ENCODE peak calls at places on chromosomes 5 and 9, in five cellular contexts. J is NCI-H1694; Z is thyroid gland; G is Calu3; X is stimulated activated CD4-positive, alpha-beta T cell treated with anti-CD3 and anti-CD28 coated beads, TNF-alpha, amount 100 ng/mL, for 1 hour. F is an unnamed sample.

GRCh38 chr9:124133752-124134151 is 122.2 kb downstream of the LHX2 start:
- DNase-seq in J (no peak), Z (no peak), G (peak), X (no peak), F (no peak)

GRCh38 chr9:126872516-126872915 is 12.1 kb downstream of the ZBTB34 start:
- DNase-seq in J (no peak), Z (no peak), G (no peak), X (no peak), F (no peak)

GRCh38 chr9:114054191-114054690 is 23.9 kb downstream of the AMBP start:
- DNase-seq in J (no peak), Z (no peak), G (no peak), X (no peak), F (no peak)

GRCh38 chr5:86108825-86109224 is 508.9 kb upstream of the COX7C start:
- DNase-seq in J (no peak), Z (no peak), G (no peak), X (no peak), F (no peak)

GRCh38 chr5:149581931-149582768 is 852 bp downstream of the ARHGEF37 start:
- DNase-seq in J (no peak), Z (no peak), G (no peak), X (no peak), F (peak)

GRCh38 chr5:74464512-74465209 is 175.9 kb downstream of the ENC1 start:
- DNase-seq in J (no peak), Z (no peak), G (no peak), X (no peak), F (no peak)

GRCh38 chr9:137429974-137430722 is 7.0 kb downstream of the NOXA1 start:
- DNase-seq in J (no peak), Z (no peak), G (no peak), X (no peak), F (no peak)

GRCh38 chr5:91848453-91848852 is 465.3 kb upstream of the ARRDC3 start:
- DNase-seq in J (no peak), Z (no peak), G (no peak), X (no peak), F (no peak)

GRCh38 chr5:150529147-150529546 is 21.2 kb downstream of the NDST1 start:
- DNase-seq in J (no peak), Z (no peak), G (no peak), X (no peak), F (no peak)

GRCh38 chr5:116810937-116811336 is 236.3 kb upstream of the SEMA6A start:
- DNase-seq in J (no peak), Z (no peak), G (no peak), X (no peak), F (no peak)

GRCh38 chr5:142819292-142819691 is 49.1 kb downstream of the ARHGAP26 start:
- DNase-seq in J (no peak), Z (peak), G (peak), X (no peak), F (no peak)

GRCh38 chr9:16593746-16594145 is 276.7 kb downstream of the BNC2 start:
- DNase-seq in J (no peak), Z (no peak), G (no peak), X (no peak), F (no peak)

GRCh38 chr5:103434057-103434456 is 128.5 kb downstream of the NUDT12 start:
- DNase-seq in J (no peak), Z (no peak), G (no peak), X (no peak), F (no peak)

GRCh38 chr9:136631038-136632000 is 31.4 kb upstream of the EGFL7 start:
- DNase-seq in J (peak), Z (peak), G (peak), X (peak), F (peak)

GRCh38 chr9:74645007-74645639 is 148.0 kb downstream of the RORB start:
- DNase-seq in J (no peak), Z (no peak), G (peak), X (no peak), F (no peak)

GRCh38 chr5:16935271-16936149 is 578 bp downstream of the MYO10 start:
- DNase-seq in J (no peak), Z (peak), G (peak), X (no peak), F (peak)

F was measured in NCI-H524 treated with DMSO at 0.1 percent for 48 hours.